ENCODE peak calls at places on chromosomes 5 and 9, in nine cellular contexts. One of them, this sample, is unnamed.
A peak's percentile ranks its signal among the peaks of the same experiment; 100 is the strongest.

GRCh38 chr5:170437621-170438375 is 48.6 kb upstream of the KCNMB1 start:
- DNase-seq in PC-3: no peak
- DNase-seq in HCT116: no peak
- DNase-seq in mammary epithelial cell: no peak
- DNase-seq in GM23338: no peak
- DNase-seq in neural progenitor cell: no peak
- DNase-seq in keratinocyte: no peak
- DNase-seq in GM23248: no peak
- DNase-seq in fibroblast of lung: no peak
- DNase-seq in this sample: no peak

GRCh38 chr9:14478175-14479165 is 164.5 kb upstream of the NFIB start:
- DNase-seq in GM23338: no peak
- DNase-seq in keratinocyte: no peak
- DNase-seq in PC-3: no peak
- DNase-seq in neural progenitor cell: no peak
- DNase-seq in GM23248: peak; percentile 5
- DNase-seq in HCT116: no peak
- DNase-seq in fibroblast of lung: no peak
- DNase-seq in mammary epithelial cell: no peak
- DNase-seq in this sample: no peak

GRCh38 chr5:57834829-57835554 is 352.4 kb upstream of the ACTBL2 start:
- DNase-seq in keratinocyte: no peak
- DNase-seq in mammary epithelial cell: peak; percentile 90
- DNase-seq in GM23338: peak; percentile 59
- DNase-seq in fibroblast of lung: peak; percentile 70
- DNase-seq in GM23248: no peak
- DNase-seq in neural progenitor cell: peak; percentile 50
- DNase-seq in HCT116: no peak
- DNase-seq in PC-3: no peak
- DNase-seq in this sample: peak; percentile 61

GRCh38 chr5:87944553-87945320 is 323.9 kb downstream of the TMEM161B start:
- DNase-seq in fibroblast of lung: peak; percentile 74
- DNase-seq in GM23338: peak; percentile 89
- DNase-seq in HCT116: no peak
- DNase-seq in PC-3: no peak
- DNase-seq in neural progenitor cell: peak; percentile 95
- DNase-seq in mammary epithelial cell: no peak
- DNase-seq in keratinocyte: no peak
- DNase-seq in GM23248: no peak
- DNase-seq in this sample: peak; percentile 66

GRCh38 chr9:72537011-72537545 is 15.7 kb downstream of the TMC1 start:
- DNase-seq in fibroblast of lung: no peak
- DNase-seq in GM23248: peak; percentile 25
- DNase-seq in keratinocyte: no peak
- DNase-seq in PC-3: no peak
- DNase-seq in mammary epithelial cell: no peak
- DNase-seq in HCT116: no peak
- DNase-seq in GM23338: no peak
- DNase-seq in neural progenitor cell: no peak
- DNase-seq in this sample: no peak

GRCh38 chr9:132141364-132141947 is 20.4 kb upstream of the NTNG2 start:
- DNase-seq in keratinocyte: no peak
- DNase-seq in mammary epithelial cell: peak; percentile 48
- DNase-seq in HCT116: no peak
- DNase-seq in neural progenitor cell: peak; percentile 89
- DNase-seq in GM23248: peak; percentile 42
- DNase-seq in GM23338: peak; percentile 48
- DNase-seq in PC-3: no peak
- DNase-seq in fibroblast of lung: peak; percentile 25
- DNase-seq in this sample: peak; percentile 12

GRCh38 chr5:73274870-73275756 is 102.1 kb downstream of the TMEM174 start:
- DNase-seq in HCT116: no peak
- DNase-seq in PC-3: no peak
- DNase-seq in mammary epithelial cell: no peak
- DNase-seq in GM23248: peak; percentile 79
- DNase-seq in neural progenitor cell: no peak
- DNase-seq in keratinocyte: no peak
- DNase-seq in fibroblast of lung: peak; percentile 36
- DNase-seq in GM23338: no peak
- DNase-seq in this sample: no peak

GRCh38 chr5:26622947-26623346 is 415.4 kb downstream of the CDH9 start:
- DNase-seq in keratinocyte: no peak
- DNase-seq in GM23338: no peak
- DNase-seq in PC-3: no peak
- DNase-seq in mammary epithelial cell: no peak
- DNase-seq in HCT116: no peak
- DNase-seq in fibroblast of lung: no peak
- DNase-seq in GM23248: no peak
- DNase-seq in neural progenitor cell: no peak
- DNase-seq in this sample: no peak

GRCh38 chr5:127296321-127296720 is 5.7 kb downstream of the MEGF10 start:
- DNase-seq in PC-3: peak; percentile 86
- DNase-seq in neural progenitor cell: no peak
- DNase-seq in keratinocyte: peak; percentile 21
- DNase-seq in HCT116: no peak
- DNase-seq in GM23248: peak; percentile 79
- DNase-seq in mammary epithelial cell: peak; percentile 84
- DNase-seq in GM23338: no peak
- DNase-seq in fibroblast of lung: peak; percentile 75
- DNase-seq in this sample: peak; percentile 64

GRCh38 chr9:79976501-79977444 is 405.0 kb downstream of the TLE4 start:
- DNase-seq in mammary epithelial cell: no peak
- DNase-seq in neural progenitor cell: peak; percentile 59
- DNase-seq in keratinocyte: no peak
- DNase-seq in HCT116: no peak
- DNase-seq in PC-3: no peak
- DNase-seq in GM23248: no peak
- DNase-seq in fibroblast of lung: no peak
- DNase-seq in GM23338: no peak
- DNase-seq in this sample: no peak

GRCh38 chr5:152688561-152689274 is 283.6 kb upstream of the NMUR2 start:
- DNase-seq in HCT116: no peak
- DNase-seq in neural progenitor cell: no peak
- DNase-seq in GM23338: no peak
- DNase-seq in fibroblast of lung: peak; percentile 99
- DNase-seq in mammary epithelial cell: peak; percentile 92
- DNase-seq in GM23248: peak; percentile 93
- DNase-seq in PC-3: peak; percentile 78
- DNase-seq in keratinocyte: peak; percentile 75
- DNase-seq in this sample: peak; percentile 99

GRCh38 chr9:74498616-74499095 is 1.5 kb downstream of the RORB start:
- DNase-seq in GM23338: peak; percentile 39
- DNase-seq in GM23248: peak; percentile 23
- DNase-seq in keratinocyte: no peak
- DNase-seq in fibroblast of lung: peak; percentile 19
- DNase-seq in PC-3: no peak
- DNase-seq in neural progenitor cell: no peak
- DNase-seq in HCT116: no peak
- DNase-seq in mammary epithelial cell: no peak
- DNase-seq in this sample: peak; percentile 10

GRCh38 chr9:74499770-74500583 is 2.8 kb downstream of the RORB start:
- DNase-seq in fibroblast of lung: peak; percentile 15
- DNase-seq in HCT116: no peak
- DNase-seq in keratinocyte: no peak
- DNase-seq in mammary epithelial cell: no peak
- DNase-seq in PC-3: no peak
- DNase-seq in neural progenitor cell: peak; percentile 38
- DNase-seq in GM23338: peak; percentile 51
- DNase-seq in GM23248: no peak
- DNase-seq in this sample: peak; percentile 19

GRCh38 chr9:74499111-74499601 is 2.0 kb downstream of the RORB start:
- DNase-seq in keratinocyte: no peak
- DNase-seq in neural progenitor cell: peak; percentile 21
- DNase-seq in GM23338: peak; percentile 64
- DNase-seq in HCT116: no peak
- DNase-seq in fibroblast of lung: peak; percentile 27
- DNase-seq in GM23248: no peak
- DNase-seq in PC-3: no peak
- DNase-seq in mammary epithelial cell: peak; percentile 9
- DNase-seq in this sample: peak; percentile 19

GRCh38 chr9:74496819-74497749 is at the start of gene RORB:
- DNase-seq in HCT116: no peak
- DNase-seq in keratinocyte: no peak
- DNase-seq in GM23338: peak; percentile 93
- DNase-seq in neural progenitor cell: peak; percentile 95
- DNase-seq in GM23248: peak; percentile 37
- DNase-seq in PC-3: no peak
- DNase-seq in fibroblast of lung: peak; percentile 80
- DNase-seq in mammary epithelial cell: peak; percentile 53
- DNase-seq in this sample: peak; percentile 72

GRCh38 chr9:74497750-74498615 is 848 bp downstream of the RORB start:
- DNase-seq in GM23248: peak; percentile 40
- DNase-seq in neural progenitor cell: peak; percentile 65
- DNase-seq in HCT116: no peak
- DNase-seq in keratinocyte: no peak
- DNase-seq in mammary epithelial cell: peak; percentile 52
- DNase-seq in fibroblast of lung: peak; percentile 57
- DNase-seq in GM23338: peak; percentile 72
- DNase-seq in PC-3: no peak
- DNase-seq in this sample: peak; percentile 51
- TF ChIP-seq EZH2 in GM23248: peak; percentile 15
- TF ChIP-seq EZH2 in neural progenitor cell: peak; percentile 77
- TF ChIP-seq EZH2 in HCT116: no peak
- TF ChIP-seq EZH2 in keratinocyte: peak; percentile 78
- TF ChIP-seq EZH2 in mammary epithelial cell: peak; percentile 67
- TF ChIP-seq EZH2 in fibroblast of lung: peak; percentile 45
- TF ChIP-seq EZH2 in GM23338: peak; percentile 46
- TF ChIP-seq EZH2 in PC-3: peak; percentile 46
- TF ChIP-seq EZH2 in this sample: no peak

GRCh38 chr5:98679963-98680362 is 93.5 kb upstream of the RGMB start:
- DNase-seq in GM23338: no peak
- DNase-seq in PC-3: no peak
- DNase-seq in keratinocyte: no peak
- DNase-seq in HCT116: no peak
- DNase-seq in neural progenitor cell: no peak
- DNase-seq in fibroblast of lung: peak; percentile 97
- DNase-seq in GM23248: peak; percentile 12
- DNase-seq in mammary epithelial cell: no peak
- DNase-seq in this sample: peak; percentile 96
- H3K4me2 ChIP-seq in GM23338: no peak overlapping the region
- H3K4me2 ChIP-seq in PC-3: no peak overlapping the region
- H3K4me2 ChIP-seq in keratinocyte: no peak overlapping the region
- H3K4me2 ChIP-seq in HCT116: no peak overlapping the region
- H3K4me2 ChIP-seq in neural progenitor cell: no peak overlapping the region
- H3K4me2 ChIP-seq in fibroblast of lung: no peak overlapping the region
- H3K4me2 ChIP-seq in GM23248: no peak overlapping the region
- H3K4me2 ChIP-seq in mammary epithelial cell: no peak overlapping the region
- H3K4me2 ChIP-seq in this sample: peak overlapping the region; percentile 48

GRCh38 chr9:34250721-34251120 is 71.9 kb downstream of the UBAP1 start:
- DNase-seq in fibroblast of lung: no peak
- DNase-seq in PC-3: no peak
- DNase-seq in GM23248: no peak
- DNase-seq in HCT116: no peak
- DNase-seq in neural progenitor cell: no peak
- DNase-seq in mammary epithelial cell: peak; percentile 92
- DNase-seq in keratinocyte: no peak
- DNase-seq in GM23338: no peak
- DNase-seq in this sample: no peak
- TF ChIP-seq EZH2 in fibroblast of lung: no peak
- TF ChIP-seq EZH2 in PC-3: no peak
- TF ChIP-seq EZH2 in GM23248: no peak
- TF ChIP-seq EZH2 in HCT116: no peak
- TF ChIP-seq EZH2 in neural progenitor cell: no peak
- TF ChIP-seq EZH2 in mammary epithelial cell: no peak
- TF ChIP-seq EZH2 in keratinocyte: no peak
- TF ChIP-seq EZH2 in GM23338: no peak
- TF ChIP-seq EZH2 in this sample: no peak

GRCh38 chr5:17400724-17401508 is 97.1 kb upstream of the TAF11L2 start:
- DNase-seq in fibroblast of lung: no peak
- DNase-seq in PC-3: no peak
- DNase-seq in mammary epithelial cell: no peak
- DNase-seq in HCT116: no peak
- DNase-seq in neural progenitor cell: peak; percentile 48
- DNase-seq in keratinocyte: no peak
- DNase-seq in GM23248: no peak
- DNase-seq in GM23338: peak; percentile 53
- DNase-seq in this sample: no peak

GRCh38 chr5:17398439-17398838 is 99.6 kb upstream of the TAF11L2 start:
- DNase-seq in GM23248: peak; percentile 90
- DNase-seq in fibroblast of lung: peak; percentile 99
- DNase-seq in PC-3: peak; percentile 93
- DNase-seq in HCT116: no peak
- DNase-seq in mammary epithelial cell: peak; percentile 88
- DNase-seq in GM23338: no peak
- DNase-seq in keratinocyte: peak; percentile 73
- DNase-seq in neural progenitor cell: no peak
- DNase-seq in this sample: peak; percentile 99

GRCh38 chr5:17401509-17402290 is 96.3 kb upstream of the TAF11L2 start:
- DNase-seq in fibroblast of lung: no peak
- DNase-seq in mammary epithelial cell: no peak
- DNase-seq in PC-3: peak; percentile 44
- DNase-seq in HCT116: no peak
- DNase-seq in GM23248: no peak
- DNase-seq in GM23338: peak; percentile 78
- DNase-seq in neural progenitor cell: peak; percentile 68
- DNase-seq in keratinocyte: no peak
- DNase-seq in this sample: no peak

GRCh38 chr5:17399931-17400330 is 98.1 kb upstream of the TAF11L2 start:
- DNase-seq in fibroblast of lung: no peak
- DNase-seq in PC-3: no peak
- DNase-seq in HCT116: no peak
- DNase-seq in neural progenitor cell: no peak
- DNase-seq in keratinocyte: no peak
- DNase-seq in GM23248: no peak
- DNase-seq in mammary epithelial cell: no peak
- DNase-seq in GM23338: no peak
- DNase-seq in this sample: no peak

DNA sequence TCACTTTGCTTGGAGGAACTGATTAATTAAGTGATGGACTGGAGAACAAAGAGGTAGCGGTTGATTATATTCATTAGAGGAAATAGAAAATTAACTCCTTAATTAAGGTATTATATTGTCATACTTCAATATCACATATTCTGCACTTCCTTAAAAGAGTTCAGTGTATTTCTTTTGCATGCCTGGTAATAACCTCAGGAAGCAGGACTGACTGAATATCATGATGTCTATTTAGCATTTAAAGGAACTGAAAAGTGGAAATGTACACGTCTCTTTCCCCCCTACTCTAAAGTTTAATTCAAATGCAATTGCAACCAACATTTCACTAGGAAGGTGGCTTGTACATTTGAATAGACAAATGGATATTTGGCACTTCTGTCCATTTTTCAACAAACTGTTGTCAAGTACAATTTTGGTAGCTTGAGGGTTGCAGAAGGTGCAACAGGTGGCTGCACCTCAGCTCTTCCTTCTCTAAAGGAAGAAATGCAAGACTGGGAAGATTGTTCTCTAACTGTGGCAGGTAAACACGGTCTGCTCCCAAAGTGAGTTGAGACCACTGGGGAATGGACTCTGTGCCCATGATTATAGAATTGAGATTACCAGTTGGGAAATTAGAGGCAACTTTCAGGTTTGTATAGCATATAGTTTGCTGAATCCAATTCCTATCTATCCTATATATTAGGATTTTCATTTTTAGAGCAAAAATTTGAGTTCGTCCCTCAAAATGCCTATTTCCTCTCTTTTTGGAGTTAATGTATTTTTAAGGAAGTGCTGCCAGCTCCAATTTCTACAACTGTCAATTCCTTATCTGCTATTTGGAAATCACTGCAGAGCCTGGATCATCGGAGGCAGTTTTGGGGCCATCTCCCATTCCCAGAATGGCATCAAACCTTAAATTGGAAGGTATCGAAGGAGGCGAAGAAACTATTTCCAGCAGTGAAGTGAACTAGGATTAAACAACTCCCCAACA is 98.9 kb upstream of the TAF11L2 start:
- DNase-seq in PC-3: no peak
- DNase-seq in neural progenitor cell: no peak
- DNase-seq in HCT116: no peak
- DNase-seq in GM23338: no peak
- DNase-seq in fibroblast of lung: no peak
- DNase-seq in GM23248: no peak
- DNase-seq in keratinocyte: no peak
- DNase-seq in mammary epithelial cell: no peak
- DNase-seq in this sample: no peak
- H3K4me2 ChIP-seq in PC-3: peak overlapping the region; percentile 51
- H3K4me2 ChIP-seq in neural progenitor cell: no peak overlapping the region
- H3K4me2 ChIP-seq in HCT116: no peak overlapping the region
- H3K4me2 ChIP-seq in GM23338: peak overlapping the region; percentile 37
- H3K4me2 ChIP-seq in fibroblast of lung: peak overlapping the region; percentile 54
- H3K4me2 ChIP-seq in GM23248: peak overlapping the region; percentile 52
- H3K4me2 ChIP-seq in keratinocyte: peak overlapping the region; percentile 54
- H3K4me2 ChIP-seq in mammary epithelial cell: peak overlapping the region; percentile 36
- H3K4me2 ChIP-seq in this sample: peak overlapping the region; percentile 45